ENCODE peak calls at places on chromosomes 5 and 9, in four cellular contexts. O is trophoblast cell, E is H9, X is H1. Y is an unnamed sample.

GRCh38 chr5:145976431-145977155 is 40.2 kb downstream of the SH3RF2 start:
- DNase-seq in O (no peak), E (no peak), X (no peak), Y (no peak)

GRCh38 chr9:122396622-122397148 is 25.9 kb downstream of the PTGS1 start:
- DNase-seq in O (no peak), E (no peak), X (no peak), Y (no peak)

GRCh38 chr9:124504530-124505005 is 2.6 kb downstream of the NR5A1 start:
- DNase-seq in O (no peak), E (no peak), X (no peak), Y (no peak)

GRCh38 chr5:66769839-66770617 is 173.8 kb downstream of the MAST4 start:
- DNase-seq in O (no peak), E (peak; percentile 80), X (peak; percentile 41), Y (peak; percentile 82)

GRCh38 chr5:94031631-94032030 is 290.2 kb upstream of the POU5F2 start:
- DNase-seq in O (no peak), E (no peak), X (no peak), Y (no peak)

GRCh38 chr5:160961761-160962160 is 109.8 kb upstream of the ATP10B start:
- DNase-seq in O (no peak), E (no peak), X (no peak), Y (no peak)

GRCh38 chr9:81416476-81417298 is 272.7 kb downstream of the TLE1 start:
- DNase-seq in O (peak; percentile 16), E (no peak), X (no peak), Y (no peak)

GRCh38 chr9:92657296-92658094 is 12.4 kb downstream of the IPPK start:
- DNase-seq in O (no peak), E (no peak), X (no peak), Y (peak; percentile 44)

GRCh38 chr9:95313010-95313498 is 4.5 kb downstream of the FANCC start:
- DNase-seq in O (peak; percentile 54), E (peak; percentile 77), X (peak; percentile 36), Y (peak; percentile 54)

GRCh38 chr5:126508962-126509279 is 85.7 kb downstream of the GRAMD2B start:
- DNase-seq in O (no peak), E (no peak), X (no peak), Y (no peak)

GRCh38 chr9:131739192-131739961 is 499 bp downstream of the RAPGEF1 start:
- DNase-seq in O (no peak), E (no peak), X (no peak), Y (peak; percentile 51)

GRCh38 chr5:7781899-7782298 is 69.0 kb downstream of the CFAP90 start:
- DNase-seq in O (no peak), E (no peak), X (no peak), Y (no peak)

GRCh38 chr5:176737001-176737745 is 73.2 kb upstream of the UNC5A start:
- DNase-seq in O (no peak), E (peak; percentile 27), X (no peak), Y (peak; percentile 76)

GRCh38 chr5:127096328-127096993 is 23.2 kb upstream of the C5orf63 start:
- DNase-seq in O (no peak), E (no peak), X (no peak), Y (no peak)

GRCh38 chr9:121819511-121820231 is 168.2 kb downstream of the DAB2IP start:
- DNase-seq in O (no peak), E (peak; percentile 81), X (peak; percentile 25), Y (peak; percentile 60)

GRCh38 chr9:37503736-37504135 is 18.0 kb downstream of the POLR1E start:
- DNase-seq in O (no peak), E (no peak), X (no peak), Y (peak; percentile 4)

GRCh38 chr5:146193291-146193690 is 10.1 kb upstream of the RBM27 start:
- DNase-seq in O (no peak), E (no peak), X (no peak), Y (no peak)

GRCh38 chr9:89748831-89749499 is 144.2 kb downstream of the GADD45G start:
- DNase-seq in O (no peak), E (no peak), X (no peak), Y (no peak)

GRCh38 chr5:9686211-9686610 is 56.1 kb upstream of the TAS2R1 start:
- DNase-seq in O (peak; percentile 7), E (no peak), X (no peak), Y (no peak)

GRCh38 chr9:89715318-89715858 is 110.6 kb downstream of the GADD45G start:
- DNase-seq in O (no peak), E (no peak), X (no peak), Y (no peak)

GRCh38 chr9:113219972-113220371 is 1.1 kb downstream of the FKBP15 start:
- DNase-seq in O (no peak), E (no peak), X (no peak), Y (no peak)

GRCh38 chr9:94586814-94587213 is 6.8 kb downstream of the FBP2 start:
- DNase-seq in O (no peak), E (no peak), X (no peak), Y (no peak)

GRCh38 chr5:164345173-164345572 is 839.8 kb downstream of the MAT2B start:
- DNase-seq in O (no peak), E (no peak), X (no peak), Y (peak; percentile 11)

GRCh38 chr5:157252741-157253465 is 13.0 kb upstream of the CYFIP2 start:
- DNase-seq in O (no peak), E (no peak), X (no peak), Y (no peak)

GRCh38 chr5:146447734-146448380 is 724 bp downstream of the TCERG1 start:
- DNase-seq in O (no peak), E (no peak), X (no peak), Y (peak; percentile 67)

GRCh38 chr9:135077497-135078200 is 9.8 kb upstream of the OLFM1 start:
- DNase-seq in O (peak; percentile 12), E (peak; percentile 72), X (no peak), Y (peak; percentile 80)

DNA sequence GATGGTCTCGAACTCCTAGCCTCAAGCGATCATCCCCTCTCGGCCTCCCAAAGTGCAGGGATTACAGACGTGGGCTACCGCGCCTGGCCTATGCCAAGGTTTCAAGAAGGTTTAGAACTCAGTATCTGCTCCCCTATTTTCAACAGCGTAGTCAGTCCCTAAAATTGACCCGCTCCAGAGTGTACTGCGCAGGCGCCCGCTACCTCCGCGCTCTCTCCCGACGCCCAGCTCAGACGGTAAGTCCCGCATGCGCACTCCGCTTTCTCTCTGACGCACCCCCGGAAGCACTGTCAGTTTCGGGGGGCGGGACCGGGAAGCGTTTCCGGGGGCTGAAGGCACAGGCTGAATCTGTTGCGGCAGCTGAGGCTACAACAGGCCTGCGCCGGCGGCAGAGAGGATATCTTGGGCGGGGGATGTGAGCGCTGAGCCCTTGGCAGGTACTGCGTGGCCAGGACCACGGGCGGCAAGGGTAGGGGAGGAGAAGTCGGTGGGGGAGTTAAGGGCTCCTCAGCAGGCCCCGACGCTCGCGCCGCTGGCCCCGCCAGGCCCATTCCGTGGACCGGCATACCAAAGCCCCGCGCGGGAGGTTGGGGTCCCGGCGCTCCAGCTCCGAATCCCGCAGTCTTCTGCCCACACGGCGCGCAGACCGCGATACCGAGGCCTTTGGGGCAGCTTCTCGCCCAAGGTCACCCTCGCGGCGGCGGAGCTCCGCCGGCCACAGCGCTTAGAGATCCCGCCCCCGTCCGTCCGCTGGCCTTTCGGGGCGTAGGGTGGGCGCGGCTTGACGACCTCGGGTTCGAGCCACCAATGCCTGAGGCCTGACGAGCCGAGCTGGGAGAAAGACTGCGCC is at the start of gene ZBTB43:
- DNase-seq in O (peak; percentile 93), E (peak; percentile 97), X (peak; percentile 81), Y (peak; percentile 97)
- H3K79me2 ChIP-seq in O (peaks cover 5% of the 10 kb centered on the region), E (peaks cover 6% of the 10 kb centered on the region), X (peaks cover 39% of the 10 kb centered on the region), Y (peaks cover 7% of the 10 kb centered on the region)

DNA sequence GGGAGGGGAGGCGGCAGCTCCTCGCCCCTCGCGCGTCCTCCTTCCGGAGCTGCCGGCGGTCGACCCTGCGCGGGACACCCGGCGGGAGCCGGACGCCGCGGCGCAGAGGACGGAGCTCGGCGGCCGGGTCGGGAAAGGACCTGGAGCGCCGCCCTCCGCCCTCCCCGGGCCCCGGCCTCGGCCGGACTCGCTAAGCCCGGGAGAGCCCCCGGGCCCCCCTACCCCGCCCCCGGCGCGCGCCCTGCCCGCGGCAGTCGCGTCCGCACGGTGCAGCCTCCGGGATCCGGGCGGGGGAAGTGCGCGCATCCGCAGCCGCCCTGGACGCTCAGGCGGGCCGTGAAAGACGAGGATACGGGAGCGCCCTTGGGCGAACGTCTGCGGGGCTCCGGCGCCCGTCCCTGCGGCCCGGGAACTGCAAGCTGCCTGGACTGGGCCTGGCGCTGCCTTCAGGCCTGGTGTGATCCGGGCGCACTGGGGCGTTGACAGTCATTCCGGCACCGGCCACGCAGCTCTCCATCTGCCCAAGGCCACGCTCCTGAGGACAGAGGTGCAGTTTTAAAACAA is 488 bp upstream of the NACC2 start:
- DNase-seq in O (peak; percentile 52), E (no peak), X (no peak), Y (no peak)
- H3K4ac ChIP-seq in O (no peak overlapping the region), E (no peak overlapping the region), X (no peak overlapping the region), Y (no peak overlapping the region)

GRCh38 chr5:16809816-16810502 is 126.1 kb downstream of the MYO10 start:
- DNase-seq in O (peak; percentile 62), E (no peak), X (no peak), Y (no peak)

GRCh38 chr5:16808936-16809815 is 126.9 kb downstream of the MYO10 start:
- DNase-seq in O (no peak), E (no peak), X (no peak), Y (no peak)

GRCh38 chr5:16812448-16812847 is 123.6 kb downstream of the MYO10 start:
- DNase-seq in O (no peak), E (no peak), X (no peak), Y (no peak)

GRCh38 chr5:16812911-16813310 is 123.2 kb downstream of the MYO10 start:
- DNase-seq in O (peak; percentile 70), E (no peak), X (no peak), Y (peak; percentile 41)

DNA sequence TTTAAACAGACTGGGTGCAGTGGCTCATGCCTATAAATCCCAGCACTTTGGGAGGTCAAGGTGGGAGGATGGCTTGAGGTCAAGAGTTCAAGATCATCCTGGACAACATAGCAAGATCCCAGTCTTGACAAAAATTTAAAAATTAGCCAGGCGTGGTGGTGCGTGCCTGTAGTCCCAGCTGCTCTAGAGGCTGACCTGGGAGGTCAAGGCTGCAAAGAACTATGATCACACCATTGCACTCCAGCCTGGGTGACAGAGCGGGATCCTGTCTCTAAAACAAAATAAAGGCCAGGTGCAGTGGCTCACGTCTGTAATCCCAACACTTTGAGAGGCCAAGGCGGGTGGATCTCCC is 125.6 kb downstream of the MYO10 start:
- DNase-seq in O (no peak), E (no peak), X (no peak), Y (no peak)
- H3K79me2 ChIP-seq in O (no peaks in the 10 kb centered on the region), E (no peaks in the 10 kb centered on the region), X (peaks cover 12% of the 10 kb centered on the region), Y (no peaks in the 10 kb centered on the region)

GRCh38 chr5:17135050-17135449 is 82.4 kb upstream of the BASP1 start:
- DNase-seq in O (no peak), E (no peak), X (no peak), Y (no peak)

GRCh38 chr5:17127743-17128231 is 89.6 kb upstream of the BASP1 start:
- DNase-seq in O (no peak), E (no peak), X (no peak), Y (no peak)

GRCh38 chr5:17129093-17129492 is 88.3 kb upstream of the BASP1 start:
- DNase-seq in O (no peak), E (no peak), X (no peak), Y (no peak)

DNA sequence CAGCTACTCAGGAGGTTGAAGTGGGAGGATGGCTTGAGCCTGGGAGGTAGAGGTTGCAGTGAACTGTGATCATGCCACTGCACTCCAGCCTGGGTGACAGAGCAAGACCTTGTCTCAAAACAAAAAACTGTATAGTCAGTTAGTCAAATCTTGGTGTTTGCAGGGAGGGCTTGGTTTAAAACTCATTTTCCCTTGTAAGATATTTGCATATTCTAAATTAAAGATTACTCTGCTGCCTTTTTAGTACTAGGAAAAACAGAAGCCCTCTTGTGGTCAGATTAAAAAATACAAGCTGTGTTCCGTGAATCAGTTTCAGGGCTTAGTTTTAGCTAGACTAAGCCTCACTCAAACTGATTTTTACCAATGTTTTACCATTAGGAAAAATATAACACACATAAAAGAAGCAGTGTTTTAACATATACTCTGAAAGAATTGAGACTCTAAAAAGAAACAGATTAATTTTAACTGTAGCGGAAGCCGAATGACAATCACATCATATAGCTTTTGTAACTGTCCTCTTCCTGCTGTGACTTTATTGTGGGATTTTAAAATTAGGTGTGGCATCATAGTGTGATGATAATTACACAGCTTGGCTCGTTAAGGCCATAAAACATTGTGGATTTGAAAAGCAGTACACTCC is 84.9 kb upstream of the BASP1 start:
- DNase-seq in O (no peak), E (no peak), X (no peak), Y (peak; percentile 48)
- H3K4ac ChIP-seq in O (no peak overlapping the region), E (no peak overlapping the region), X (no peak overlapping the region), Y (no peak overlapping the region)